ENCODE peak calls at places on chromosomes 4 and X, in seven cellular contexts. E is sigmoid colon, A is Panc1, U is colonic mucosa, M is right lobe of liver, Z is right cardiac atrium, S is heart left ventricle. D is an unnamed sample.

GRCh38 chr4:13872145-13872544 is 244.6 kb upstream of the BOD1L1 start:
- DNase-seq in U (no peak), A (no peak), Z (no peak), M (no peak), E (no peak), S (no peak), D (peak)

GRCh38 chr4:94570558-94570957 is 118.8 kb downstream of the PDLIM5 start:
- DNase-seq in U (no peak), Z (no peak), E (no peak), S (no peak), M (no peak), A (no peak), D (no peak)

GRCh38 chrX:136694491-136695087 is 46.6 kb downstream of the CD40LG start:
- DNase-seq in A (no peak), Z (no peak), U (no peak), M (no peak), E (no peak), S (no peak), D (no peak)

GRCh38 chr4:144579411-144580020 is 66.4 kb upstream of the HHIP start:
- DNase-seq in S (no peak), A (no peak), U (no peak), E (no peak), Z (no peak), M (no peak), D (no peak)

GRCh38 chr4:119816473-119816872 is 187.9 kb upstream of the PDE5A start:
- DNase-seq in U (no peak), S (no peak), A (no peak), Z (no peak), E (no peak), M (no peak), D (no peak)

GRCh38 chr4:146342600-146343192 is 128.4 kb downstream of the REELD1 start:
- DNase-seq in E (no peak), S (no peak), M (no peak), Z (no peak), U (peak), A (no peak), D (no peak)

GRCh38 chr4:138445098-138445497 is 202.9 kb upstream of the SLC7A11 start:
- DNase-seq in E (no peak), A (no peak), Z (no peak), S (no peak), U (no peak), M (no peak), D (no peak)

GRCh38 chrX:110384490-110384889 is 25.8 kb downstream of the RTL9 start:
- DNase-seq in U (no peak), S (no peak), A (no peak), Z (no peak), M (no peak), E (no peak), D (no peak)

GRCh38 chrX:132118361-132118760 is 9.5 kb downstream of the FRMD7 start:
- DNase-seq in S (no peak), E (no peak), U (no peak), M (no peak), Z (no peak), A (no peak), D (no peak)

GRCh38 chrX:40099046-40099968 is 1.5 kb upstream of the BCOR start:
- DNase-seq in E (peak), M (peak), S (peak), A (no peak), Z (peak), U (peak), D (peak)

GRCh38 chr4:15382669-15383273 is 45.1 kb upstream of the C1QTNF7 start:
- DNase-seq in Z (no peak), A (no peak), M (no peak), E (no peak), U (no peak), S (no peak), D (no peak)

GRCh38 chr4:15381806-15382338 is 46.0 kb upstream of the C1QTNF7 start:
- DNase-seq in A (no peak), M (no peak), E (no peak), Z (no peak), S (no peak), U (no peak), D (no peak)

GRCh38 chr4:15385928-15386327 is 41.9 kb upstream of the C1QTNF7 start:
- DNase-seq in A (no peak), E (peak), S (peak), Z (peak), U (no peak), M (no peak), D (no peak)

GRCh38 chr4:15385515-15385914 is 42.3 kb upstream of the C1QTNF7 start:
- DNase-seq in S (no peak), A (no peak), U (no peak), Z (no peak), E (no peak), M (no peak), D (no peak)
- H3K27ac ChIP-seq in S (no peak), A (no peak), U (no peak), Z (no peak), E (peak), M (no peak), D (no peak)

GRCh38 chrX:118780509-118780908 is 43.1 kb upstream of the ZCCHC12 start:
- DNase-seq in U (no peak), E (no peak), S (no peak), M (no peak), Z (no peak), A (no peak), D (no peak)
- H3K27ac ChIP-seq in U (no peak), E (peak), S (no peak), M (no peak), Z (no peak), A (no peak), D (no peak)

DNA sequence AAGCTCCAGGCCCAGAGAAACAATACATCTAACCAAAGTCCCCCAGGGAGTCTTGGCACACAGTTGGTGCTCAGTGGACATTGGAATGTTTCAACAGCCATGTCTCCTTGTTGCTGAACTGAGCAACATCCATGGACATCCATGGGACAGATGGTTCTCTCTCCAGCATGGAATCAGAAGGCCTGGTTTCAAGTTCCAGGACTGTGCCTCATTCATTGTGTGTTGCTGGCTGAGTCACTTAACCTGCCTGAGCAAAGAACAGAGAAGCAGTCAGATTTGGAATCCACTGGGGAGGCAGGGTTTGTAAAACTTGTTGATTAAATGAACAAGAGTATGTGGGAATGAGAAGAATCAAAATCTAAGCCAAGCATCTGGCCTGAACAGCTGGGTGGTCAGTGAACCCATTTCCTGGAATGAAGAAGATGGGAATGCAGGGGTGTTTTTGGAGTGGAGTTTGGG is 147.9 kb downstream of the CHIC2 start:
- DNase-seq in A (no peak), E (no peak), M (no peak), Z (no peak), U (no peak), S (no peak), D (no peak)
- H3K27ac ChIP-seq in A (no peak), E (no peak), M (no peak), Z (no peak), U (no peak), S (no peak), D (no peak)

DNA sequence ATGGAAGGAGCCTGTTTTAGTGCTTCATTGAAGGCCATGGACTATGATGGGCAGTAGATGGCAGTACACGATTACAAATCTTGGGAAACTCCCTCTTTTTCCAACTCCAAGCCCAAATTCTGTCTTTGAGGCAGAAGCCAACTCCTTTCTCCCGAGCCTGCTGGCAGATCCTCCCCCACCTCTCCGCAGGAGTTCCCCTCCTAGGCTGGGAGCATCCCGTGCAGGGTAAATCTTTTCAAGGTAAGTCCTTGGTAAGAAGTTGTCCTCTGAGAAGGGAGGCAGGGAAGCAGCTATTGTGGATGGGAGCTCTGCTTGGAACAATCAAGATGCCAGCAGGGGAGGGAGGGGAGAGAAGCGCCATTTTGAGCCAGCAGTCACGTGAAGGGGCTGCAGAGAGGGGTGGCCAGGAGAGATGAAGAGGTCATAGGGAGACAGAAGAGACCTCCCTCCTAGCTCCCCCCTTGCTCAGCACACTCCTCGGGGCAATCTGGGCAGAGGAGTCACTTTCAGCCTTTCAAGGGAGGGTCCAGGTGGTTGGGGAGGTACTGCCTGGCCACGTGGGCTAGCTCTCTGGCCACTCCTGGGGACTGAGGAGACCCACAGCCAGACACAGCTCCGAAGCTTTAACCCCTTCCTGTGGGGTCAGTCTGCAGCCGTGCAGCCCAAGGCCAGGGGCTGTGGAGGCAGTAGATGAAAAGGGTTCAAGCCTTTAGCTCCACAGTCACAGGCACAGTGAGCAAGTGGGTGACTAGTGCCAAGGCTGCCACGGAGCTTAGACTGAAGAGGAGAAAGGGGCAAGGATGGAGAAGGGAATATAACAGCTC is 9.6 kb downstream of the CC2D2A start:
- DNase-seq in M (peak), U (peak), S (peak), A (peak), Z (peak), E (peak), D (no peak)
- H3K27ac ChIP-seq in M (peak), U (peak), S (peak), A (peak), Z (peak), E (peak), D (peak)

GRCh38 chrX:129788527-129788926 is 8.8 kb downstream of the SASH3 start:
- DNase-seq in E (peak), Z (no peak), S (no peak), U (no peak), A (no peak), M (no peak), D (no peak)
- H3K27ac ChIP-seq in E (no peak), Z (no peak), S (no peak), U (no peak), A (no peak), M (no peak), D (no peak)

DNA sequence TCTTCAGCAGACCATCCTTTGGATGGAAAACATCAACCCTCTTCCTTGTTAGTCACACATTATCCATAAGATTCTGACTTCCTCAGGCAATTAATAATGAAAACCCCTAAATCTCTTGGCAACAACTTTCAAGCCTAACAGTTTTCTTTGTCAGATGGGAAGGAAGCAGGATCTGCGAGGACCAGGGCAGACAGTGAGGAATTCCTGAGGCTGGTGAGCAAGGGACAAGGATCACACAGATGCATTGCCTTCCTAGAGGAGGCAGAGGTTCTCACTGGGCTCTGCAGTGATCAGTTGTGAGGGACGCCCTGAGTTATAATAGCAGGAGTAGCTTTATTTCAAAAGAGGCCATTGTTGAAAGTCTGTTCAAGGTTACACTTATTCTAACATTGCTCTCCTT is 195.4 kb downstream of the SLIT2 start:
- DNase-seq in U (no peak), S (no peak), E (no peak), M (no peak), Z (no peak), A (no peak), D (no peak)
- H3K27ac ChIP-seq in U (no peak), S (no peak), E (no peak), M (no peak), Z (no peak), A (no peak), D (no peak)

GRCh38 chr4:156767911-156768415 is 203.6 kb downstream of the PDGFC start:
- DNase-seq in A (no peak), E (no peak), S (no peak), M (no peak), U (no peak), Z (no peak), D (no peak)

GRCh38 chr4:156774422-156774821 is 197.2 kb downstream of the PDGFC start:
- DNase-seq in Z (no peak), U (no peak), A (no peak), M (no peak), E (no peak), S (no peak), D (no peak)

GRCh38 chr4:156773648-156774357 is 197.8 kb downstream of the PDGFC start:
- DNase-seq in A (no peak), E (no peak), M (no peak), Z (no peak), U (no peak), S (no peak), D (no peak)

GRCh38 chr4:156766846-156767245 is 204.8 kb downstream of the PDGFC start:
- DNase-seq in Z (no peak), U (no peak), S (no peak), E (no peak), M (no peak), A (no peak), D (no peak)

GRCh38 chr4:156771171-156771837 is 200.3 kb downstream of the PDGFC start:
- DNase-seq in Z (no peak), S (no peak), A (no peak), E (no peak), U (no peak), M (no peak), D (no peak)
- H3K27ac ChIP-seq in Z (no peak), S (peak), A (peak), E (peak), U (no peak), M (no peak), D (no peak)

DNA sequence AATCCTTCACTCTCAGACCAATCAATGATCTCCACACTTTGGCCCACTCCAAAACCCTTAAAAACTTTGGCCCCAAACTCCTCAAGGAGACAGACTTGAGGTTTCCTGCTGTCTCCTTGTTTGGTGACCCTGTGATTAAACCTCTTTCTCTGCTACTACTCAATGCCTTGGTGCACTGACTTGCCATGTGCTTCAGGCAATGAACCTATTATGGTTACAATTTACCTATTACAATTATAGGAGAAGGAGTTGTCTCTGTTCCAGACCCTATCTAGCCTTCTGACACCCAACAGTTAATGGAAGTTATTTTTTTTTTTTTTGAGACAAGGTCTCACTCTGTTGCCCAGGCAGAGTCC is 263.1 kb downstream of the STIM2 start:
- DNase-seq in M (no peak), U (no peak), A (no peak), Z (no peak), S (no peak), E (no peak), D (no peak)
- H3K27ac ChIP-seq in M (no peak), U (peak), A (no peak), Z (no peak), S (no peak), E (no peak), D (no peak)

DNA sequence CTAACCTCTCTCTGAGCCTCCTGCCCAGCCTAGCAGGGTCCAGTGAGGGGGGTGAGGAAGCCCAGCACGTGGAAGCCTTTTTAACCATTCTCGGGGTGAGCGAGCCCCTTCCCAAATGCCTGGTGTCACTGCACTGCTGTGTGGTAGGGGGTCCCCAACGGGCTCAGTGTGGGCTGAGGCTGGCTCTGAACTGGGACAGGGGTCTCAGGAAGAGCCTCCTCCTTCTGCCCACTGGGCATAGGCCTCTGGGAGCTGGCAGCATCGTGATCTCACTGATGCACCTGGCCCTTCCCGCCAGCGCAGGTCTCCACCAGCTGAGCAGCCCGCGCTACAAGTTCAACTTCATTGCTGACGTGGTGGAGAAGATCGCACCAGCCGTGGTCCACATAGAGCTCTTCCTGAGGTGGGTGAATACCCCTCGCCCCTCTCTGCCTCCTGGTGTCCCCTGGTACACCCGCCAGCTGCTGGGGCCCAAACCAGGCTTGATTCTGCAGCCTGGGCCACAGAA is 12.6 kb downstream of the HTRA3 start:
- DNase-seq in M (peak), A (no peak), Z (no peak), U (no peak), E (peak), S (no peak), D (no peak)
- H3K27ac ChIP-seq in M (no peak), A (no peak), Z (no peak), U (no peak), E (peak), S (peak), D (peak)

D was measured in Peyer's patch.